ENCODE peak calls at places on chromosomes 2 and 18, in five cellular contexts. F is stimulated activated CD4-positive, alpha-beta T cell treated with anti-CD3 and anti-CD28 coated beads, Interleukin-2, amount 100 ng/mL, for 24 hours; Z is NCI-H2171; N is foreskin fibroblast; R is Panc1. L is an unnamed sample.

GRCh38 chr18:39199231-39199855 is 1633.7 kb upstream of the CELF4 start:
- DNase-seq in R (no peak), F (no peak), N (no peak), Z (no peak), L (no peak)

GRCh38 chr2:239106314-239106908 is 258.5 kb downstream of the TWIST2 start:
- DNase-seq in Z (no peak), F (peak), R (peak), N (peak), L (peak)

GRCh38 chr18:9930299-9930884 is 16.6 kb downstream of the VAPA start:
- DNase-seq in F (no peak), N (no peak), R (no peak), Z (no peak), L (no peak)

GRCh38 chr2:8152392-8153257 is 529.2 kb upstream of the ID2 start:
- DNase-seq in N (no peak), R (no peak), F (no peak), Z (no peak), L (no peak)

GRCh38 chr2:66573412-66573811 is 138.5 kb downstream of the MEIS1 start:
- DNase-seq in N (no peak), F (no peak), R (no peak), Z (no peak), L (no peak)

GRCh38 chr2:19979932-19980331 is 10.0 kb downstream of the WDR35 start:
- DNase-seq in R (no peak), Z (no peak), N (no peak), F (no peak), L (peak)

GRCh38 chr2:33167655-33168245 is 221.0 kb downstream of the LTBP1 start:
- DNase-seq in N (no peak), Z (no peak), F (no peak), R (no peak), L (peak)

GRCh38 chr2:28117104-28117596 is 226.6 kb downstream of the BABAM2 start:
- DNase-seq in N (no peak), Z (no peak), R (no peak), F (no peak), L (no peak)

GRCh38 chr18:23369231-23369630 is 83.9 kb upstream of the RIOK3 start:
- DNase-seq in Z (no peak), F (no peak), R (no peak), N (no peak), L (no peak)

GRCh38 chr18:50492061-50492460 is 67.8 kb upstream of the MAPK4 start:
- DNase-seq in R (no peak), F (no peak), Z (no peak), N (no peak), L (no peak)

GRCh38 chr2:28880193-28880592 is 10.1 kb upstream of the TRMT61B start:
- DNase-seq in N (no peak), F (no peak), Z (no peak), R (no peak), L (no peak)

GRCh38 chr2:15624903-15625302 is 33.2 kb downstream of the DDX1 start:
- DNase-seq in Z (no peak), N (no peak), R (no peak), F (no peak), L (no peak)

GRCh38 chr2:145752091-145752806 is 1232.3 kb upstream of the ZEB2 start:
- DNase-seq in N (peak), F (no peak), R (peak), Z (peak), L (peak)

GRCh38 chr18:45757005-45757404 is 33.0 kb downstream of the SLC14A1 start:
- DNase-seq in N (no peak), Z (no peak), R (no peak), F (no peak), L (no peak)

GRCh38 chr18:63578357-63578958 is 8.7 kb upstream of the SERPINB13 start:
- DNase-seq in F (no peak), Z (no peak), R (peak), N (peak), L (peak)

GRCh38 chr2:109460553-109461324 is 153.0 kb downstream of the SEPTIN10 start:
- DNase-seq in R (no peak), N (no peak), Z (no peak), F (no peak), L (no peak)

GRCh38 chr2:103963331-103963730 is 890.6 kb upstream of the POU3F3 start:
- DNase-seq in Z (no peak), F (no peak), N (no peak), R (no peak), L (no peak)

GRCh38 chr2:42435641-42436040 is 58.1 kb downstream of the KCNG3 start:
- DNase-seq in R (no peak), F (no peak), Z (no peak), N (no peak), L (no peak)

GRCh38 chr2:182767578-182767977 is 51.5 kb downstream of the DNAJC10 start:
- DNase-seq in F (no peak), N (no peak), R (no peak), Z (peak), L (peak)

GRCh38 chr2:9308186-9308955 is 101.8 kb downstream of the ASAP2 start:
- DNase-seq in N (peak), R (no peak), Z (no peak), F (no peak), L (no peak)

GRCh38 chr18:32629292-32629691 is 143.5 kb downstream of the KLHL14 start:
- DNase-seq in Z (no peak), F (no peak), R (no peak), N (no peak), L (no peak)

GRCh38 chr2:127621981-127622431 is 23.9 kb upstream of the GPR17 start:
- DNase-seq in Z (no peak), F (no peak), N (no peak), R (no peak), L (no peak)

GRCh38 chr2:227238242-227239237 is 74.1 kb downstream of the COL4A3 start:
- DNase-seq in N (peak), F (peak), R (peak), Z (no peak), L (peak)

GRCh38 chr2:231715988-231716616 is 7.8 kb downstream of the PTMA start:
- DNase-seq in N (no peak), F (peak), R (no peak), Z (no peak), L (peak)

GRCh38 chr2:96427917-96428316 is 77.2 kb downstream of the NEURL3 start:
- DNase-seq in Z (no peak), R (peak), N (peak), F (peak), L (peak)

GRCh38 chr2:18966131-18966530 is 376.8 kb upstream of the NT5C1B start:
- DNase-seq in F (no peak), Z (no peak), R (no peak), N (no peak), L (no peak)

GRCh38 chr2:47094519-47095155 is 60.5 kb downstream of the STPG4 start:
- DNase-seq in R (no peak), F (no peak), Z (no peak), N (no peak), L (peak)

GRCh38 chr2:24512836-24513235 is 21.8 kb downstream of the NCOA1 start:
- DNase-seq in F (no peak), R (no peak), N (no peak), Z (no peak), L (peak)

GRCh38 chr2:9629222-9630000 is 1.4 kb downstream of the YWHAQ start:
- DNase-seq in Z (no peak), F (no peak), N (no peak), R (no peak), L (peak)

GRCh38 chr2:219642064-219642444 is 14.6 kb downstream of the SLC4A3 start:
- DNase-seq in Z (no peak), N (no peak), F (no peak), R (no peak), L (no peak)

GRCh38 chr2:14996306-14997014 is 363.9 kb downstream of the LRATD1 start:
- DNase-seq in Z (peak), N (no peak), F (no peak), R (no peak), L (no peak)

GRCh38 chr2:3728104-3729054 is 25.0 kb downstream of the DCDC2C start:
- DNase-seq in N (peak), Z (peak), F (no peak), R (peak), L (peak)

GRCh38 chr2:110881908-110882307 is 149.5 kb downstream of the ACOXL start:
- DNase-seq in N (no peak), F (no peak), Z (no peak), R (no peak), L (no peak)

GRCh38 chr2:28958689-28959088 is 22.4 kb upstream of the TOGARAM2 start:
- DNase-seq in N (peak), F (peak), Z (peak), R (peak), L (peak)

GRCh38 chr2:96870631-96871255 is 863 bp upstream of the SEMA4C start:
- DNase-seq in N (no peak), F (peak), R (no peak), Z (no peak), L (no peak)